ENCODE peak calls at places on chromosomes 16 and 17, in five cellular contexts. C is progenitor cell of endocrine pancreas, X is IMR-90, U is pancreas, V is non-pigmented ciliary epithelial cell. A is an unnamed sample.

GRCh38 chr16:66409156-66409555 is 17.9 kb upstream of the BEAN1 start:
- DNase-seq in C (no peak), X (peak), U (no peak), V (peak), A (no peak)

GRCh38 chr17:45050680-45051059 is 762 bp downstream of the DCAKD start:
- DNase-seq in C (no peak), X (peak), U (no peak), V (no peak), A (no peak)

GRCh38 chr16:54268340-54268739 is 18.2 kb downstream of the IRX3 start:
- DNase-seq in C (no peak), X (no peak), U (no peak), V (no peak), A (no peak)

GRCh38 chr17:81432873-81433451 is 37.7 kb downstream of the BAHCC1 start:
- DNase-seq in C (no peak), X (no peak), U (peak), V (no peak), A (no peak)

GRCh38 chr17:63001689-63002394 is 35.8 kb downstream of the TANC2 start:
- DNase-seq in C (no peak), X (no peak), U (no peak), V (no peak), A (no peak)

GRCh38 chr16:28324887-28325279 is 32.6 kb downstream of the SBK1 start:
- DNase-seq in C (no peak), X (no peak), U (no peak), V (no peak), A (no peak)

GRCh38 chr17:10058924-10059683 is 139.3 kb downstream of the GAS7 start:
- DNase-seq in C (no peak), X (no peak), U (no peak), V (no peak), A (no peak)

GRCh38 chr17:48841395-48841831 is 10.6 kb downstream of the CALCOCO2 start:
- DNase-seq in C (no peak), X (peak), U (no peak), V (no peak), A (no peak)

GRCh38 chr17:70107441-70107840 is 32.4 kb downstream of the KCNJ16 start:
- DNase-seq in C (no peak), X (no peak), U (no peak), V (no peak), A (no peak)

GRCh38 chr16:20300312-20301097 is 26.8 kb downstream of the GP2 start:
- DNase-seq in C (peak), X (peak), U (peak), V (peak), A (peak)

GRCh38 chr16:49410226-49410625 is 36.6 kb downstream of the C16orf78 start:
- DNase-seq in C (no peak), X (no peak), U (no peak), V (no peak), A (no peak)

A was measured in right atrium auricular region.